ENCODE peak calls at places on chromosomes 13 and 19, in seven cellular contexts. I is hypothalamus, V is body of pancreas, K is LoVo, H is colonic mucosa, M is head of caudate nucleus, N is psoas muscle. G is an unnamed sample.
A peak's percentile ranks its signal among the peaks of the same experiment; 100 is the strongest.

GRCh38 chr13:83881917-83882625 is at the start of gene SLITRK1:
- DNase-seq in I (peak; percentile 75), V (peak; percentile 88), K (no peak), H (no peak), M (peak; percentile 86), N (peak; percentile 20), G (peak; percentile 53)

GRCh38 chr13:75175575-75175974 is 306.4 kb downstream of the TBC1D4 start:
- DNase-seq in I (no peak), V (no peak), K (no peak), H (no peak), M (no peak), N (no peak), G (no peak)

GRCh38 chr13:86486582-86486981 is 687.4 kb upstream of the SLITRK6 start:
- DNase-seq in I (no peak), V (no peak), K (no peak), H (no peak), M (no peak), N (no peak), G (no peak)

GRCh38 chr19:14943601-14944000 is 2.3 kb downstream of the OR7C2 start:
- DNase-seq in I (no peak), V (no peak), K (no peak), H (no peak), M (no peak), N (no peak), G (no peak)

GRCh38 chr19:38918526-38918925 is 6.5 kb upstream of the CCER2 start:
- DNase-seq in I (no peak), V (no peak), K (no peak), H (no peak), M (no peak), N (no peak), G (no peak)

GRCh38 chr13:45178349-45179142 is 22.3 kb downstream of the KCTD4 start:
- DNase-seq in I (no peak), V (no peak), K (no peak), H (peak; percentile 35), M (no peak), N (no peak), G (peak; percentile 95)

GRCh38 chr13:66974174-66974573 is 256.0 kb downstream of the PCDH9 start:
- DNase-seq in I (no peak), V (no peak), K (no peak), H (no peak), M (no peak), N (no peak), G (peak; percentile 21)

GRCh38 chr13:113654591-113655357 is 3.2 kb downstream of the ATP4B start:
- DNase-seq in I (no peak), V (peak; percentile 3), K (no peak), H (no peak), M (no peak), N (no peak), G (no peak)

GRCh38 chr19:7705387-7706187 is 3.7 kb upstream of the FCER2 start:
- DNase-seq in I (no peak), V (peak; percentile 24), K (no peak), H (peak; percentile 40), M (no peak), N (no peak), G (no peak)

G was measured in fibroblast of lung.